ENCODE peak calls at places on chromosomes 7 and 10, in ten cellular contexts. Z is astrocyte; P is spleen; U is Right ventricle myocardium superior; K is activated CD4-positive, alpha-beta T cell treated with anti-CD3 and anti-CD28 coated beads for 24 hours; L is endodermal cell; H is fibroblast of the conjunctiva; F is heart left ventricle; C is CD8-positive, alpha-beta T cell; T is H54. X is an unnamed sample.

GRCh38 chr7:95986136-95986535 is 213.8 kb downstream of the DYNC1I1 start:
- DNase-seq in Z (peak; percentile 3), P (no peak), U (no peak), K (no peak), L (no peak), H (no peak), F (no peak), C (no peak), T (no peak), X (no peak)

GRCh38 chr10:4051011-4051407 is 266.0 kb upstream of the KLF6 start:
- DNase-seq in Z (no peak), P (no peak), U (peak; percentile 54), K (no peak), L (no peak), H (no peak), F (no peak), C (no peak), T (peak; percentile 12), X (peak; percentile 53)

GRCh38 chr7:25968205-25968993 is 183.6 kb upstream of the NFE2L3 start:
- DNase-seq in Z (no peak), P (peak; percentile 84), U (no peak), K (peak; percentile 20), L (no peak), H (no peak), F (no peak), C (no peak), T (no peak), X (no peak)

GRCh38 chr10:119608316-119609155 is 11.8 kb upstream of the TIAL1 start:
- DNase-seq in Z (peak; percentile 8), P (peak; percentile 75), U (peak; percentile 61), K (no peak), L (peak; percentile 83), H (no peak), F (peak; percentile 74), C (peak; percentile 34), T (no peak), X (peak; percentile 23)

GRCh38 chr7:142670504-142670903 is 78.8 kb upstream of the PRSS1 start:
- DNase-seq in Z (no peak), P (no peak), U (no peak), K (no peak), L (no peak), H (no peak), F (no peak), C (no peak), T (no peak), X (peak; percentile 8)

GRCh38 chr7:80520199-80520598 is 8.3 kb upstream of the GNAT3 start:
- DNase-seq in Z (no peak), P (no peak), U (no peak), K (no peak), L (no peak), H (no peak), F (no peak), C (no peak), T (no peak), X (peak; percentile 34)

GRCh38 chr7:127474457-127474856 is 81.9 kb upstream of the ZNF800 start:
- DNase-seq in Z (peak; percentile 7), P (no peak), U (no peak), K (no peak), L (no peak), H (no peak), F (no peak), C (no peak), T (no peak), X (peak; percentile 23)

GRCh38 chr10:16227674-16228073 is 209.1 kb upstream of the PTER start:
- DNase-seq in Z (no peak), P (no peak), U (no peak), K (no peak), L (no peak), H (no peak), F (no peak), C (no peak), T (no peak), X (no peak)

GRCh38 chr7:26683277-26683676 is 181.1 kb downstream of the SKAP2 start:
- DNase-seq in Z (no peak), P (no peak), U (no peak), K (no peak), L (no peak), H (no peak), F (no peak), C (no peak), T (no peak), X (no peak)

GRCh38 chr7:110621289-110621688 is 469.6 kb upstream of the LRRN3 start:
- DNase-seq in Z (no peak), P (no peak), U (no peak), K (no peak), L (no peak), H (no peak), F (no peak), C (no peak), T (no peak), X (no peak)

GRCh38 chr7:130917669-130918128 is 183.7 kb upstream of the KLF14 start:
- DNase-seq in Z (no peak), P (no peak), U (no peak), K (no peak), L (no peak), H (no peak), F (no peak), C (no peak), T (no peak), X (peak; percentile 69)

GRCh38 chr10:118412918-118413317 is 70.8 kb upstream of the FAM204A start:
- DNase-seq in Z (no peak), P (no peak), U (no peak), K (no peak), L (no peak), H (no peak), F (no peak), C (no peak), T (no peak), X (no peak)

GRCh38 chr10:97333351-97333600 is 1.3 kb downstream of the FRAT2 start:
- DNase-seq in Z (peak; percentile 24), P (no peak), U (no peak), K (no peak), L (peak; percentile 79), H (peak; percentile 18), F (no peak), C (no peak), T (no peak), X (peak; percentile 36)

GRCh38 chr7:17472939-17473338 is 174.5 kb downstream of the AHR start:
- DNase-seq in Z (no peak), P (no peak), U (no peak), K (no peak), L (no peak), H (no peak), F (no peak), C (no peak), T (no peak), X (no peak)

GRCh38 chr10:80408198-80409085 is at the start of gene PRXL2A:
- DNase-seq in Z (peak; percentile 16), P (peak; percentile 95), U (peak; percentile 93), K (peak; percentile 73), L (peak; percentile 97), H (no peak), F (peak; percentile 95), C (peak; percentile 83), T (peak; percentile 42), X (peak; percentile 27)

GRCh38 chr7:151684408-151685175 is 164.9 kb upstream of the RHEB start:
- DNase-seq in Z (no peak), P (no peak), U (peak; percentile 7), K (no peak), L (no peak), H (no peak), F (no peak), C (no peak), T (no peak), X (peak; percentile 71)

GRCh38 chr7:158430308-158431034 is 157.2 kb downstream of the PTPRN2 start:
- DNase-seq in Z (no peak), P (peak; percentile 69), U (no peak), K (no peak), L (peak; percentile 30), H (no peak), F (no peak), C (no peak), T (no peak), X (no peak)

GRCh38 chr10:3803884-3804741 is 19.1 kb upstream of the KLF6 start:
- DNase-seq in Z (no peak), P (no peak), U (no peak), K (no peak), L (no peak), H (no peak), F (no peak), C (peak; percentile 64), T (no peak), X (no peak)

GRCh38 chr7:139673230-139673629 is 104.6 kb downstream of the HIPK2 start:
- DNase-seq in Z (no peak), P (no peak), U (no peak), K (no peak), L (peak; percentile 76), H (no peak), F (no peak), C (no peak), T (no peak), X (no peak)

GRCh38 chr7:82234457-82235049 is 209.0 kb downstream of the CACNA2D1 start:
- DNase-seq in Z (peak; percentile 20), P (no peak), U (no peak), K (no peak), L (no peak), H (peak; percentile 37), F (no peak), C (no peak), T (no peak), X (peak; percentile 41)

GRCh38 chr10:19811517-19811916 is 4.7 kb upstream of the PLXDC2 start:
- DNase-seq in Z (peak; percentile 28), P (no peak), U (peak; percentile 46), K (no peak), L (peak; percentile 67), H (no peak), F (no peak), C (no peak), T (no peak), X (peak; percentile 51)

GRCh38 chr10:71515531-71516172 is 118.9 kb downstream of the CDH23 start:
- DNase-seq in Z (no peak), P (no peak), U (no peak), K (no peak), L (no peak), H (no peak), F (no peak), C (no peak), T (no peak), X (peak; percentile 16)

X was measured in amniotic epithelial cell.